ENCODE peak calls at places on chromosomes 2 and 18, in seven cellular contexts. One of them, this sample, is unnamed.
A peak's percentile ranks its signal among the peaks of the same experiment; 100 is the strongest.

GRCh38 chr18:63994783-63995399 is 25.0 kb downstream of the SERPINB8 start:
- DNase-seq in neuronal stem cell: peak; percentile 39
- DNase-seq in H1: peak; percentile 29
- DNase-seq in H9: peak; percentile 64
- DNase-seq in trophoblast cell: peak; percentile 61
- DNase-seq in mesendoderm: peak; percentile 87
- DNase-seq in IMR-90: peak; percentile 61
- DNase-seq in this sample: peak; percentile 68

GRCh38 chr18:55038162-55038561 is 78.9 kb upstream of the CCDC68 start:
- DNase-seq in H9: no peak
- DNase-seq in mesendoderm: no peak
- DNase-seq in IMR-90: peak; percentile 19
- DNase-seq in neuronal stem cell: no peak
- DNase-seq in trophoblast cell: no peak
- DNase-seq in H1: no peak
- DNase-seq in this sample: peak; percentile 23

GRCh38 chr2:108388045-108388444 is 10.3 kb downstream of the SULT1C4 start:
- DNase-seq in mesendoderm: no peak
- DNase-seq in IMR-90: no peak
- DNase-seq in trophoblast cell: no peak
- DNase-seq in neuronal stem cell: no peak
- DNase-seq in H9: no peak
- DNase-seq in H1: no peak
- DNase-seq in this sample: no peak

GRCh38 chr2:229578052-229578846 is 136.1 kb downstream of the DNER start:
- DNase-seq in H1: no peak
- DNase-seq in neuronal stem cell: no peak
- DNase-seq in H9: no peak
- DNase-seq in trophoblast cell: no peak
- DNase-seq in mesendoderm: peak; percentile 45
- DNase-seq in IMR-90: no peak
- DNase-seq in this sample: no peak

GRCh38 chr2:207088276-207088675 is 77.5 kb downstream of the KLF7 start:
- DNase-seq in H9: no peak
- DNase-seq in IMR-90: no peak
- DNase-seq in neuronal stem cell: no peak
- DNase-seq in H1: no peak
- DNase-seq in trophoblast cell: no peak
- DNase-seq in mesendoderm: no peak
- DNase-seq in this sample: no peak

GRCh38 chr2:34012728-34013302 is 413.7 kb upstream of the FAM98A start:
- DNase-seq in IMR-90: peak; percentile 23
- DNase-seq in H1: peak; percentile 53
- DNase-seq in neuronal stem cell: peak; percentile 68
- DNase-seq in trophoblast cell: peak; percentile 45
- DNase-seq in mesendoderm: peak; percentile 95
- DNase-seq in H9: peak; percentile 83
- DNase-seq in this sample: peak; percentile 23

GRCh38 chr2:145380436-145381017 is 860.6 kb upstream of the ZEB2 start:
- DNase-seq in H9: no peak
- DNase-seq in neuronal stem cell: no peak
- DNase-seq in trophoblast cell: peak; percentile 10
- DNase-seq in IMR-90: peak; percentile 71
- DNase-seq in H1: no peak
- DNase-seq in mesendoderm: no peak
- DNase-seq in this sample: peak; percentile 74

GRCh38 chr2:206983156-206983875 is 44.0 kb downstream of the CPO start:
- DNase-seq in neuronal stem cell: no peak
- DNase-seq in mesendoderm: no peak
- DNase-seq in H1: no peak
- DNase-seq in H9: no peak
- DNase-seq in trophoblast cell: no peak
- DNase-seq in IMR-90: peak; percentile 58
- DNase-seq in this sample: peak; percentile 85

GRCh38 chr2:204691911-204692510 is 146.7 kb downstream of the PARD3B start:
- DNase-seq in trophoblast cell: peak; percentile 78
- DNase-seq in H1: peak; percentile 9
- DNase-seq in IMR-90: peak; percentile 91
- DNase-seq in H9: peak; percentile 40
- DNase-seq in neuronal stem cell: peak; percentile 44
- DNase-seq in mesendoderm: peak; percentile 88
- DNase-seq in this sample: peak; percentile 87

GRCh38 chr18:27585602-27586173 is 400.6 kb upstream of the CHST9 start:
- DNase-seq in H9: no peak
- DNase-seq in H1: no peak
- DNase-seq in trophoblast cell: no peak
- DNase-seq in mesendoderm: no peak
- DNase-seq in neuronal stem cell: no peak
- DNase-seq in IMR-90: no peak
- DNase-seq in this sample: no peak

GRCh38 chr18:23134780-23135678 is at the start of gene CABLES1:
- DNase-seq in IMR-90: peak; percentile 59
- DNase-seq in neuronal stem cell: peak; percentile 48
- DNase-seq in H9: peak; percentile 55
- DNase-seq in trophoblast cell: peak; percentile 77
- DNase-seq in mesendoderm: peak; percentile 71
- DNase-seq in H1: no peak
- DNase-seq in this sample: peak; percentile 72

GRCh38 chr2:241941691-241942301 is 72.3 kb downstream of the RTP5 start:
- DNase-seq in H1: no peak
- DNase-seq in mesendoderm: no peak
- DNase-seq in neuronal stem cell: no peak
- DNase-seq in trophoblast cell: no peak
- DNase-seq in H9: no peak
- DNase-seq in IMR-90: no peak
- DNase-seq in this sample: no peak

DNA sequence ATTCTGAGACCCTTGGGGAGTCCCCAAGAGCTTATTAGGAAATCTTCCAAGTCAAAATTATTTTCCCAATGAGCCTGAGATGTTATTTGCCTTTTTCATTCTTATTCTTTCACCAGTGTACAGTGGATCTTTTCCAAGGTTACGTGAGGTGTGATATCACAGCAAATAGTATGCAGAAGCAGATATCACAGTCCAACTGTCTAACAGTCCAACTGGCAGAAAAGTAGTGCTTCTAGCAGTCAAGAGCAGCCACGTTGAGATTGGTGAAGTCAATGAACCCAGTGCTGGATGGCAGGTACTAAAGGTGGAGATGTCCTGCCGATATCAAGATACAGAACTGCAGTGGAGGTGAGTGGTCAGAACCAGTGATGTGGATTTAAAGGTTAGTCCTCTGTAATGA is 78.9 kb upstream of the ZNF397 start:
- DNase-seq in trophoblast cell: no peak
- DNase-seq in H9: no peak
- DNase-seq in IMR-90: no peak
- DNase-seq in H1: no peak
- DNase-seq in neuronal stem cell: no peak
- DNase-seq in mesendoderm: no peak
- DNase-seq in this sample: no peak
- H2BK5ac ChIP-seq in trophoblast cell: no peak overlapping the region
- H2BK5ac ChIP-seq in H9: no peak overlapping the region
- H2BK5ac ChIP-seq in IMR-90: no peak overlapping the region
- H2BK5ac ChIP-seq in H1: no peak overlapping the region
- H2BK5ac ChIP-seq in neuronal stem cell: no peak overlapping the region
- H2BK5ac ChIP-seq in mesendoderm: no peak overlapping the region
- H2BK5ac ChIP-seq in this sample: no peak overlapping the region

DNA sequence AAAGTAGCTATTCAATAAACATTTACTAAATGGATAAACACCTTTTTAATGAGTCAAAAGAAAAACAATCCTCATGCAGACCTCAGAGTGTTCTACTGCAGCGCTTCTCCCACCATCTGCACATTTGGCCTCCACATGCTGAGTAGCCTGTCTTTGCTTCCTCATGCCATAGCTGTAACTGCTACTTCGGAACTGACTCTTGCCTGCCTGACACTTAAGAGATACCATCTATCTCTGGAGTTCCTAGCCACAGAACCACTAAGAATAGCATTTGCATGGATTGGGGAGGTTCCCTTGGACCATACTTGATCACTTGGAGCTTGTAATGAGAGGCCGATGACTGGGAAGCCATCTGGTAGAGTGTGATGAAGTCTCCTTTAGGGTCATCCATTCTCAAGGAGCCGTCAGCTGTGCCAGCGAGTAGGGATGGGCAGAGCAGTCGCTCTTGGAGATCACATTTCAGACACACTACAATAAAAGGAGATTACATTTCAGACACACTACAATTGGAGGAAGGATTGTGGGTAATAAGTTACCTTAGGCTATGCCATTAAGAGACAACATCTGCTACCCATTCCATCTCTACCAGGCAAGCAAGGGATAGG is 21.7 kb downstream of the DOK1 start:
- DNase-seq in IMR-90: peak; percentile 88
- DNase-seq in neuronal stem cell: no peak
- DNase-seq in trophoblast cell: no peak
- DNase-seq in mesendoderm: no peak
- DNase-seq in H1: no peak
- DNase-seq in H9: no peak
- DNase-seq in this sample: peak; percentile 53
- H3K27me3 ChIP-seq in IMR-90: no peaks in the 10 kb centered on the region
- H3K27me3 ChIP-seq in neuronal stem cell: no peaks in the 10 kb centered on the region
- H3K27me3 ChIP-seq in trophoblast cell: no peaks in the 10 kb centered on the region
- H3K27me3 ChIP-seq in mesendoderm: no peaks in the 10 kb centered on the region
- H3K27me3 ChIP-seq in H1: no peaks in the 10 kb centered on the region
- H3K27me3 ChIP-seq in H9: no peaks in the 10 kb centered on the region
- H3K27me3 ChIP-seq in this sample: no peaks in the 10 kb centered on the region

GRCh38 chr18:50745946-50746345 is 73.9 kb downstream of the MRO start:
- DNase-seq in H1: no peak
- DNase-seq in mesendoderm: no peak
- DNase-seq in neuronal stem cell: no peak
- DNase-seq in trophoblast cell: no peak
- DNase-seq in H9: no peak
- DNase-seq in IMR-90: no peak
- DNase-seq in this sample: no peak

GRCh38 chr18:50747849-50748242 is 72.0 kb downstream of the MRO start:
- DNase-seq in mesendoderm: no peak
- DNase-seq in H9: no peak
- DNase-seq in IMR-90: no peak
- DNase-seq in H1: no peak
- DNase-seq in neuronal stem cell: no peak
- DNase-seq in trophoblast cell: no peak
- DNase-seq in this sample: no peak

GRCh38 chr18:50742947-50743346 is 76.9 kb downstream of the MRO start:
- DNase-seq in trophoblast cell: no peak
- DNase-seq in IMR-90: no peak
- DNase-seq in H1: no peak
- DNase-seq in neuronal stem cell: no peak
- DNase-seq in H9: no peak
- DNase-seq in mesendoderm: no peak
- DNase-seq in this sample: no peak

GRCh38 chr18:50748243-50749229 is 71.3 kb downstream of the MRO start:
- DNase-seq in H1: peak; percentile 10
- DNase-seq in trophoblast cell: no peak
- DNase-seq in IMR-90: no peak
- DNase-seq in mesendoderm: peak; percentile 89
- DNase-seq in H9: peak; percentile 73
- DNase-seq in neuronal stem cell: peak; percentile 56
- DNase-seq in this sample: no peak

GRCh38 chr18:50744253-50744652 is 75.6 kb downstream of the MRO start:
- DNase-seq in mesendoderm: no peak
- DNase-seq in neuronal stem cell: no peak
- DNase-seq in H9: no peak
- DNase-seq in H1: no peak
- DNase-seq in trophoblast cell: no peak
- DNase-seq in IMR-90: no peak
- DNase-seq in this sample: no peak
- H2BK5ac ChIP-seq in mesendoderm: no peak overlapping the region
- H2BK5ac ChIP-seq in neuronal stem cell: no peak overlapping the region
- H2BK5ac ChIP-seq in H9: no peak overlapping the region
- H2BK5ac ChIP-seq in H1: no peak overlapping the region
- H2BK5ac ChIP-seq in trophoblast cell: no peak overlapping the region
- H2BK5ac ChIP-seq in IMR-90: no peak overlapping the region
- H2BK5ac ChIP-seq in this sample: no peak overlapping the region

GRCh38 chr18:58417752-58418151 is 211.1 kb downstream of the ALPK2 start:
- DNase-seq in H1: no peak
- DNase-seq in mesendoderm: no peak
- DNase-seq in neuronal stem cell: no peak
- DNase-seq in trophoblast cell: no peak
- DNase-seq in IMR-90: peak; percentile 59
- DNase-seq in H9: no peak
- DNase-seq in this sample: no peak
- H3K27me3 ChIP-seq in H1: no peaks in the 10 kb centered on the region
- H3K27me3 ChIP-seq in mesendoderm: no peaks in the 10 kb centered on the region
- H3K27me3 ChIP-seq in neuronal stem cell: no peaks in the 10 kb centered on the region
- H3K27me3 ChIP-seq in trophoblast cell: no peaks in the 10 kb centered on the region
- H3K27me3 ChIP-seq in IMR-90: peaks cover 30% of the 10 kb centered on the region
- H3K27me3 ChIP-seq in H9: no peaks in the 10 kb centered on the region
- H3K27me3 ChIP-seq in this sample: no peaks in the 10 kb centered on the region

GRCh38 chr2:149346272-149346671 is 15.9 kb downstream of the LYPD6 start:
- DNase-seq in neuronal stem cell: no peak
- DNase-seq in mesendoderm: no peak
- DNase-seq in trophoblast cell: no peak
- DNase-seq in IMR-90: no peak
- DNase-seq in H1: no peak
- DNase-seq in H9: no peak
- DNase-seq in this sample: no peak

GRCh38 chr2:149342509-149342908 is 12.1 kb downstream of the LYPD6 start:
- DNase-seq in neuronal stem cell: no peak
- DNase-seq in H1: no peak
- DNase-seq in IMR-90: no peak
- DNase-seq in trophoblast cell: no peak
- DNase-seq in H9: no peak
- DNase-seq in mesendoderm: no peak
- DNase-seq in this sample: no peak

GRCh38 chr2:149348291-149348690 is 17.9 kb downstream of the LYPD6 start:
- DNase-seq in trophoblast cell: no peak
- DNase-seq in IMR-90: no peak
- DNase-seq in neuronal stem cell: no peak
- DNase-seq in H9: no peak
- DNase-seq in mesendoderm: no peak
- DNase-seq in H1: no peak
- DNase-seq in this sample: no peak

GRCh38 chr2:149339324-149339723 is 8.9 kb downstream of the LYPD6 start:
- DNase-seq in trophoblast cell: no peak
- DNase-seq in mesendoderm: no peak
- DNase-seq in H9: no peak
- DNase-seq in H1: no peak
- DNase-seq in IMR-90: no peak
- DNase-seq in neuronal stem cell: no peak
- DNase-seq in this sample: no peak

DNA sequence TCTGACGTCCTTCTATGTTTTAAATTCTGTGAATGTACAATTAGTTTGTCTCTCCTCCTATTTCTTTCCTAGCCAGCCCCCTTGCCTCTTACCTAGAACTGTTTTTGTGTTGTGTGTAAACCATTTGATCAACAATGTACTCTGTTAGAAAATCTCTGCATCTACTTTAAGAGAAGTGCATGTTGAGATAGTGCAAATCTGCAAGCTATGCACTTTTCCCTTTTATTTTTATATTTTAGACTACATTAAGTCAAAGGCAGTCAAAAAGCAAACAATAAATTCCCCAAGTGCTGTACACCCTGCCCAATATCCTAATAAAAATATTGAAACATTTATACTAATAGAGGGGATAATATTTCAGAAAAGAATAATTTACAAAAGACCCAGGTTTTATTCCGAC is 13.7 kb downstream of the LYPD6 start:
- DNase-seq in H1: no peak
- DNase-seq in H9: no peak
- DNase-seq in trophoblast cell: no peak
- DNase-seq in IMR-90: no peak
- DNase-seq in mesendoderm: no peak
- DNase-seq in neuronal stem cell: no peak
- DNase-seq in this sample: no peak
- H2BK5ac ChIP-seq in H1: no peak overlapping the region
- H2BK5ac ChIP-seq in H9: no peak overlapping the region
- H2BK5ac ChIP-seq in trophoblast cell: no peak overlapping the region
- H2BK5ac ChIP-seq in IMR-90: no peak overlapping the region
- H2BK5ac ChIP-seq in mesendoderm: no peak overlapping the region
- H2BK5ac ChIP-seq in neuronal stem cell: no peak overlapping the region
- H2BK5ac ChIP-seq in this sample: no peak overlapping the region

This sample was measured in mesenchymal stem cell.